ENCODE peak calls at places on chromosomes 13 and 19, in four cellular contexts. M is HCT116, N is K562, L is HepG2. S is an unnamed sample.

GRCh38 chr19:4352701-4353121 is 9.3 kb downstream of the MPND start:
- DNase-seq in M (no peak), N (peak), L (peak), S (peak)

GRCh38 chr13:106617561-106617960 is 49.6 kb upstream of the ARGLU1 start:
- DNase-seq in M (no peak), N (no peak), L (no peak), S (no peak)

GRCh38 chr13:98937911-98938381 is 39.9 kb downstream of the DOCK9 start:
- DNase-seq in M (no peak), N (no peak), L (no peak), S (no peak)

GRCh38 chr19:12065100-12065538 is 588 bp downstream of the ZNF844 start:
- DNase-seq in M (no peak), N (no peak), L (no peak), S (no peak)

GRCh38 chr13:51931606-51932005 is 69.8 kb downstream of the CCDC70 start:
- DNase-seq in M (no peak), N (no peak), L (no peak), S (no peak)

GRCh38 chr13:89748716-89749115 is 1598.8 kb upstream of the MIR17HG start:
- DNase-seq in M (no peak), N (no peak), L (no peak), S (no peak)

GRCh38 chr19:5624154-5624663 is 1.3 kb downstream of the SAFB start:
- DNase-seq in M (no peak), N (no peak), L (no peak), S (peak)

GRCh38 chr19:54684537-54684936 is 21.8 kb downstream of the LILRB4 start:
- DNase-seq in M (no peak), N (peak), L (peak), S (no peak)

GRCh38 chr13:36313047-36313969 is 15.7 kb upstream of the CCDC169 start:
- DNase-seq in M (no peak), N (no peak), L (no peak), S (no peak)

GRCh38 chr13:67619346-67619745 is 389.2 kb upstream of the PCDH9 start:
- DNase-seq in M (no peak), N (no peak), L (no peak), S (no peak)
- TF ChIP-seq ELF1 in M (no peak), N (no peak), L (no peak), S (no peak)

GRCh38 chr13:24693862-24694471 is 13.8 kb downstream of the ATP12A start:
- DNase-seq in M (peak), N (peak), L (peak), S (peak)
- TF ChIP-seq ELF1 in M (no peak), N (no peak), L (no peak), S (no peak)

GRCh38 chr19:15525291-15525690 is 17.0 kb downstream of the CYP4F22 start:
- DNase-seq in M (no peak), N (no peak), L (no peak), S (no peak)

GRCh38 chr19:15527705-15528104 is 19.4 kb downstream of the CYP4F22 start:
- DNase-seq in M (no peak), N (no peak), L (no peak), S (no peak)

GRCh38 chr19:15532779-15533521 is 24.6 kb downstream of the CYP4F22 start:
- DNase-seq in M (peak), N (no peak), L (no peak), S (no peak)

GRCh38 chr19:15526408-15526807 is 18.1 kb downstream of the CYP4F22 start:
- DNase-seq in M (no peak), N (no peak), L (no peak), S (no peak)

GRCh38 chr19:15529774-15530372 is 21.5 kb downstream of the CYP4F22 start:
- DNase-seq in M (no peak), N (no peak), L (no peak), S (no peak)
- TF ChIP-seq ELF1 in M (no peak), N (no peak), L (no peak), S (no peak)

GRCh38 chr13:97502192-97502591 is 68.2 kb downstream of the RAP2A start:
- DNase-seq in M (no peak), N (no peak), L (no peak), S (no peak)
- TF ChIP-seq ELF1 in M (no peak), N (no peak), L (no peak), S (no peak)

GRCh38 chr19:49152218-49152550 is 3.0 kb downstream of the HRC start:
- DNase-seq in M (no peak), N (no peak), L (no peak), S (no peak)

GRCh38 chr19:49150944-49151243 is 4.3 kb downstream of the HRC start:
- DNase-seq in M (no peak), N (peak), L (no peak), S (no peak)

GRCh38 chr19:49150106-49150943 is 4.9 kb downstream of the HRC start:
- DNase-seq in M (peak), N (peak), L (peak), S (peak)

GRCh38 chr19:49153167-49153809 is 1.9 kb downstream of the HRC start:
- DNase-seq in M (no peak), N (no peak), L (no peak), S (no peak)

DNA sequence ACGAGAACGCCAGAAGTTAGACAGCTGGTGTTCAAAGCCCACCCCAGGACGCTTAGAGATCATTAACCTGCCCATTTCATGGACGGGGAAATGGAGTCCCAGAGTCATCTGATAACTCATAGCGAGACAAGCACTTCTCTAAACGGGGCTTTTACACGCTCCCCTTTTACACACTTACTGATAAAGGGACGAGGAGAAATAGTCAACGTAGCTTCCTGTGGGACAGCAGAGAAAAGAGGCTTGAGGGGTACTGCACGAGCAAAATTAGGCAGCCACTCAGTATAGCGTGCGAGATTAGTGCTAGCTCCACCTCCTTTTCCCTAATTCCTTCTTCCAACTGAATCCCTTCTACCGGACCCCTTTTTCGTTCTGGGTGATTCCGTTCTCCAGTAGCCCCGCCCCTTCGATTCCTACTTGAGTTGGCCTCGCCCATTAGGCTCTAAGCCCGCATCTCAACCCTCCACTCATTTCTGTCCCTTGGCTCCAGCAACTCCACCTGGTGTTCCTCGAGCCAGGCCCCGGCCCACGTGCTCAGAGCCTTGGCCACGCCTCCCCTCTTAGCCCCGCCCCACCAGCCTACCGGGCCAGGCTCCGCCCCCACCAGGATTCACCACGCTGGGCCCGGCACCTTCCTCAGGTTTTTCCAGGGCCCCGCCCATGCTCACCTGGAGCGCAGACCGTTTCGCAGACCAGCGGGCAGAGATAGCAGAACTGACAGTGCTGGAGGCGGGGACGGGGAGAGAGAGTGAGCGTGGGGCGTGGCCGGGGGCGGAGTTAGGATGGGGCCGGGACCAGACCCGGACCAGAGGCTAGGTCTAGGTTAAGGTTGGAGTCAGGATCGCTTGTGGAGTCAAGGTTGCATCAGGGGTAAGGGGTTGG is 3.6 kb downstream of the HRC start:
- DNase-seq in M (peak), N (peak), L (no peak), S (peak)
- TF ChIP-seq ELF1 in M (no peak), N (no peak), L (peak), S (no peak)

S was measured in SK-N-SH.